ENCODE peak calls at places on chromosomes 4 and X, in seven cellular contexts. B is psoas muscle, L is A549, E is ovary, T is esophagus squamous epithelium, O is pancreas, A is stomach. Z is an unnamed sample. For H3K4me1, the result is how much of the 10 kb centered on the place peaks cover.

GRCh38 chrX:20151689-20152088 is 10.1 kb upstream of the EIF1AX start:
- DNase-seq in E (no peak), L (no peak), A (no peak), B (no peak), T (no peak), O (no peak), Z (no peak)

GRCh38 chr4:145012841-145013240 is 85.2 kb downstream of the ANAPC10 start:
- DNase-seq in L (peak), O (no peak), A (no peak), B (no peak), E (no peak), T (no peak), Z (no peak)

GRCh38 chrX:40098264-40099045 is 697 bp upstream of the BCOR start:
- DNase-seq in B (peak), E (no peak), A (no peak), T (no peak), L (peak), O (no peak), Z (no peak)

GRCh38 chrX:39984191-39984956 is 113.4 kb downstream of the BCOR start:
- DNase-seq in T (no peak), O (no peak), E (peak), B (no peak), L (no peak), A (no peak), Z (no peak)

GRCh38 chrX:103063918-103064434 is at the start of gene BEX1:
- DNase-seq in A (peak), O (peak), B (no peak), L (no peak), E (peak), T (no peak), Z (peak)

GRCh38 chr4:54224960-54225670 is 4.0 kb upstream of the PDGFRA start:
- DNase-seq in O (no peak), E (peak), B (no peak), A (no peak), L (no peak), T (no peak), Z (no peak)

GRCh38 chr4:159979953-159980352 is 877.1 kb downstream of the RAPGEF2 start:
- DNase-seq in T (no peak), O (no peak), E (no peak), B (no peak), A (no peak), L (no peak), Z (no peak)

GRCh38 chr4:130210871-130211270 is 1114.9 kb downstream of the C4orf33 start:
- DNase-seq in B (no peak), E (no peak), A (no peak), O (no peak), T (no peak), L (peak), Z (no peak)

GRCh38 chr4:184811484-184812180 is 14.1 kb downstream of the ACSL1 start:
- DNase-seq in O (no peak), T (no peak), E (no peak), B (peak), L (no peak), A (no peak), Z (no peak)

GRCh38 chr4:151031831-151032605 is 16.9 kb upstream of the LRBA start:
- DNase-seq in B (no peak), T (no peak), L (peak), A (no peak), O (no peak), E (no peak), Z (no peak)

GRCh38 chr4:24771241-24771640 is 24.1 kb upstream of the SOD3 start:
- DNase-seq in B (no peak), O (no peak), T (no peak), L (no peak), A (no peak), E (no peak), Z (no peak)

GRCh38 chr4:94534401-94535312 is 82.9 kb downstream of the PDLIM5 start:
- DNase-seq in B (no peak), A (no peak), T (no peak), E (no peak), L (no peak), O (no peak), Z (no peak)

GRCh38 chrX:103338663-103339062 is 8.6 kb downstream of the TCEAL7 start:
- DNase-seq in A (no peak), T (no peak), E (no peak), B (no peak), L (no peak), O (no peak), Z (no peak)

GRCh38 chrX:133956570-133957340 is 28.6 kb downstream of the GPC3 start:
- DNase-seq in E (no peak), O (no peak), A (no peak), B (no peak), T (no peak), L (no peak), Z (no peak)

GRCh38 chrX:102765217-102765616 is 44.7 kb downstream of the GPRASP3 start:
- DNase-seq in T (no peak), B (peak), O (no peak), A (no peak), E (no peak), L (peak), Z (no peak)

GRCh38 chr4:70505152-70505748 is 13.1 kb upstream of the AMTN start:
- DNase-seq in T (no peak), A (peak), B (peak), L (peak), O (peak), E (peak), Z (peak)

GRCh38 chr4:161702287-161702686 is 461.5 kb downstream of the FSTL5 start:
- DNase-seq in E (no peak), L (no peak), B (no peak), A (no peak), O (no peak), T (no peak), Z (no peak)

GRCh38 chr4:15653864-15654391 is 1.2 kb downstream of the FBXL5 start:
- DNase-seq in E (no peak), A (no peak), L (peak), B (no peak), T (no peak), O (no peak), Z (no peak)

GRCh38 chr4:170476351-170476750 is 386.6 kb upstream of the AADAT start:
- DNase-seq in L (no peak), B (no peak), A (no peak), T (no peak), E (no peak), O (no peak), Z (no peak)

GRCh38 chr4:78689224-78689623 is 86.9 kb upstream of the BMP2K start:
- DNase-seq in E (no peak), A (no peak), T (no peak), O (no peak), L (no peak), B (no peak), Z (no peak)

GRCh38 chrX:15143050-15143824 is 126.6 kb downstream of the ASB9 start:
- DNase-seq in B (no peak), T (no peak), O (peak), A (peak), L (peak), E (peak), Z (peak)

GRCh38 chr4:168515222-168516011 is 18.6 kb downstream of the PALLD start:
- DNase-seq in B (no peak), A (peak), T (no peak), O (peak), E (no peak), L (no peak), Z (peak)

GRCh38 chr4:169439244-169439643 is 168.5 kb upstream of the SH3RF1 start:
- DNase-seq in E (no peak), B (no peak), T (no peak), L (no peak), O (no peak), A (no peak), Z (no peak)

GRCh38 chr4:7302781-7303180 is 110.4 kb downstream of the SORCS2 start:
- DNase-seq in O (no peak), E (no peak), L (no peak), B (no peak), A (no peak), T (no peak), Z (no peak)

GRCh38 chr4:126687655-126688358 is 945.0 kb upstream of the INTU start:
- DNase-seq in L (no peak), T (no peak), O (no peak), B (no peak), A (no peak), E (no peak), Z (no peak)

GRCh38 chr4:41633321-41633720 is 95.4 kb downstream of the LIMCH1 start:
- DNase-seq in E (no peak), T (no peak), O (no peak), A (no peak), L (no peak), B (no peak), Z (no peak)

GRCh38 chr4:105988671-105989070 is 93.4 kb downstream of the NPNT start:
- DNase-seq in T (no peak), A (no peak), L (no peak), O (no peak), B (no peak), E (no peak), Z (no peak)

GRCh38 chr4:68953056-68953455 is 1.5 kb upstream of the UGT2A3 start:
- DNase-seq in E (no peak), T (no peak), L (no peak), B (no peak), A (no peak), O (no peak), Z (no peak)

GRCh38 chr4:121192500-121192899 is 28.4 kb upstream of the TNIP3 start:
- DNase-seq in O (no peak), B (no peak), L (peak), T (no peak), A (no peak), E (no peak), Z (no peak)

GRCh38 chr4:185039508-185040273 is 21.4 kb downstream of the HELT start:
- DNase-seq in T (no peak), O (no peak), E (no peak), L (peak), B (no peak), A (peak), Z (no peak)

DNA sequence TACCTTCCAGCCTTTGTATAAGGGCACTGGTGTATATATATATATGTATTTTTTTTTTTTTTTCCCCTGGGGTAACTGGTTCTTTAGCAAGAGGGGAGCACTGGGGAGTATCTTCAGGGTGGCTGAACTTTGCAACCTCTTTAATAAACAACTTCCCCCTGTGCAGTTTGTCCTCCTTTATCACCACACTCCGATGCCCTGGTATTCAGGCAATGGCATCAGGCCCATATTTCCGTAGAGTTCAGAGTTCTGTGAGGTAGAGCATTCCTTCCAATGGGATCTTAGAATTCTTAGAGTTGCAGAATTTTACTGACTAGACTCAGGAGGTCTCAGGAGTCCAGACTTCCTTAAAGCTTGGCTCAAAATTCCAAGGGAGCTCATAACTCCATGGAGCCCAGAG is 24.6 kb downstream of the NYX start:
- DNase-seq in L (no peak), T (no peak), B (no peak), E (no peak), A (no peak), O (no peak), Z (no peak)
- TF ChIP-seq CTCF in L (no peak), T (no peak), B (no peak), E (no peak), A (no peak), O (no peak), Z (no peak)

DNA sequence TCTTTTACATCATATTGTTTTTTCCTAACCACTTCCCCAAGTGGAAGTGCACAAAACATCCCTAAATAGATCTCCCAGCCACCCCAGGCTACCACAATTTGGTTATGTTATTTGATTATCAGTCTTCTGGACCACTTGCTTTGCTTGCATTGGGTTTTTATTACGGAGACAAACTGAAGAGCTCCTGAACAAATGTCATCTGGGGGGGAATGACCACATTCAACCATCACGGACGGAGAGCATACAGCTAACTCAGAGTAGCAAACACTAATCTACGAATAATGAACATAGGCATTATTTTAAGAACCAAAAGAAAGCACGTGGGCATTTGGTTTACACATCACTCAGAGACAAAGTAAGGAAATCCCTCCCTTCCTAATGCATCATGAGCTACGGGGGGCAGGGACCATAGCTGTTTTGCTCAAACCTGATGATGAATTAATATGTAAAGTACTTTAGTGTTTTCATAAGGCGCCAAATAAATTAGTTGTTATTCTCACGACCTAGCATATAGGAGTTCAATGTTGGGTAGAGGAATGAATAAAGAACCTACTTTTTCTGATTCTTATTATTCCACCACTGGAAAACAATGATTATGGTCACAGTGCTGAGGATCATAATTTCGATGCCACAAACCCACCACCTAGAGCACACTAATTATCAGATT is 11.6 kb upstream of the TMEM156 start:
- DNase-seq in B (no peak), O (no peak), A (no peak), T (no peak), E (no peak), L (peak), Z (no peak)
- H3K4me1 ChIP-seq in B (under half), O (under half), A (under half), T (half or more), E (under half), L (under half), Z (under half)

GRCh38 chrX:3348191-3348590 is 1.7 kb upstream of the MXRA5 start:
- DNase-seq in O (no peak), A (no peak), L (no peak), B (no peak), T (no peak), E (no peak), Z (no peak)

GRCh38 chrX:3345281-3346081 is 971 bp downstream of the MXRA5 start:
- DNase-seq in B (peak), E (peak), A (peak), T (no peak), O (peak), L (no peak), Z (peak)

GRCh38 chrX:3351287-3351686 is 4.8 kb upstream of the MXRA5 start:
- DNase-seq in T (no peak), E (no peak), L (no peak), O (no peak), A (no peak), B (no peak), Z (no peak)

GRCh38 chrX:3346436-3347329 is at the start of gene MXRA5:
- DNase-seq in E (peak), O (peak), A (no peak), T (no peak), L (no peak), B (no peak), Z (no peak)
- TF ChIP-seq CTCF in E (no peak), O (no peak), A (no peak), T (no peak), L (no peak), B (no peak), Z (no peak)

DNA sequence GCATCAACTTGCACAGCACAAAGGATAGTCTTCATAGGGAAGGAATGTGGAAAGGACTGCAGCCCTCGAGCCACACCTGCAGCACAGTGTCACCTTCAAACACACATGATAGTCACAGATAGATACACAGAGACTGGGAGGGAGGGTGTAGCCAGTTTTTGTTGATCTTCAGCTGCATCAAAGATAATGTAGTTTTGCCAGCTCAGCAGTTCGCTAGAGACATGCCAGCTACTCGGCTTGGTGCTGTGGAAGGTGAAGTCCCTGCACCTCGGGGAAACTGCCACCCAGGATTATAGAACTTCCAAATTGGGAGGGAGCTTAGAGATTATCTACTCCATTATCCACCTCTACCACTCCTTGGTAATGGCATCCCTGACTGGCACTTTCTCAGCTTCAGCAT is 92.9 kb upstream of the PAK3 start:
- DNase-seq in A (no peak), O (no peak), B (no peak), L (no peak), E (no peak), T (no peak), Z (no peak)
- H3K4me1 ChIP-seq in A (under half), O (under half), B (under half), L (under half), E (under half), T (under half), Z (under half)